ENCODE peak calls at places on chromosomes 12 and 14, in four cellular contexts. F is bronchial epithelial cell, O is transverse colon, N is AG04450. U is an unnamed sample.

GRCh38 chr12:113083863-113084430 is 27.4 kb downstream of the DTX1 start:
- DNase-seq in N (no peak), O (no peak), F (no peak), U (no peak)

GRCh38 chr14:87805315-87805723 is 187.7 kb downstream of the GALC start:
- DNase-seq in N (no peak), F (peak), O (no peak), U (no peak)

GRCh38 chr14:101225116-101225728 is 321.7 kb upstream of the RTL1 start:
- DNase-seq in N (no peak), F (no peak), O (no peak), U (no peak)

GRCh38 chr12:47752552-47752951 is 6.1 kb downstream of the RAPGEF3 start:
- DNase-seq in O (no peak), N (no peak), F (peak), U (no peak)

GRCh38 chr12:120199595-120200306 is 1.2 kb downstream of the RPLP0 start:
- DNase-seq in F (peak), O (no peak), N (peak), U (no peak)

GRCh38 chr12:89183985-89184435 is 168.3 kb downstream of the DUSP6 start:
- DNase-seq in F (peak), O (peak), N (peak), U (no peak)

GRCh38 chr12:51959211-51959610 is 7.7 kb downstream of the ACVR1B start:
- DNase-seq in F (no peak), O (peak), N (no peak), U (no peak)

GRCh38 chr12:15443050-15443449 is 120.7 kb downstream of the PTPRO start:
- DNase-seq in F (no peak), O (no peak), N (no peak), U (no peak)

GRCh38 chr12:125954362-125954761 is 889.1 kb downstream of the AACS start:
- DNase-seq in N (no peak), O (no peak), F (no peak), U (no peak)

GRCh38 chr12:48336564-48336963 is 14.2 kb downstream of the ZNF641 start:
- DNase-seq in O (no peak), F (peak), N (no peak), U (no peak)

GRCh38 chr14:81436296-81437138 is 36.4 kb upstream of the STON2 start:
- DNase-seq in F (peak), O (peak), N (no peak), U (no peak)

DNA sequence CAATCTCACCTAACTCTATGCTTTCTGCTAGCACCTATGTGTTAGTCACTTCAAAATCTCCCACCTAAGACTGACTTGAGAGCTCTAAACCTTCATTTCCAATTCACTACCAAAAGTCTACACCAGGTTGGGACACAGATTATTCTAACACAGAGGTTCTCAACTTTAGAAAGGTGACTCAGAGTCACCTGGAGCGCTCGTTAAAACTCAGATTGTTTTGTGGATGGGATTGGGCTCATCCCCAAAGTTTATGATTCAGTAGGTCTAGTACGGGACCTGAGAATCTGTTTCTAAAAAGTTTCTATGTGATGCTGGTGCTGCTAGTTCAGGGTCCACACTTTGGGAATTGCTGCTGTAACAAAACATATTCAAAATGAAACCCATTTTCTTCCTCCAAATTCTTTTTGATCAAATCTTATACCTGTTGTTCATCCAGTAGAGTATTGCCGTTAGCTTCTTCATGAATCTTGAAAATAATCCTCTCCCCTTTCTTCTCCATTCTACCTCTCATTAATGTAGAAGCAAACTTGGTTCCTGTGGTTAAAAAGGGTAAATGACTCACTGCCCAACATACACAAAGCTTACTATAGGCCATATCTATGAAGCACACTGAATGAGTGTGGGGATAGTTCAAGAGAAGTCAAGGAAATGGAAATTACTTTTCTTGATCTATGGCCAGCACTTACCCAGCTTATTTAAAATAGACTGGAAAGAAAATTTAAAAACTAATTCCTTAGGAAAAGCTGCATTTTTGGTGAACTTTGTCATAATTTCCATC is 206.7 kb downstream of the KIF21A start:
- DNase-seq in O (no peak), N (no peak), F (peak), U (no peak)
- H3K4me3 ChIP-seq in O (no peak), N (no peak), F (no peak), U (no peak)

DNA sequence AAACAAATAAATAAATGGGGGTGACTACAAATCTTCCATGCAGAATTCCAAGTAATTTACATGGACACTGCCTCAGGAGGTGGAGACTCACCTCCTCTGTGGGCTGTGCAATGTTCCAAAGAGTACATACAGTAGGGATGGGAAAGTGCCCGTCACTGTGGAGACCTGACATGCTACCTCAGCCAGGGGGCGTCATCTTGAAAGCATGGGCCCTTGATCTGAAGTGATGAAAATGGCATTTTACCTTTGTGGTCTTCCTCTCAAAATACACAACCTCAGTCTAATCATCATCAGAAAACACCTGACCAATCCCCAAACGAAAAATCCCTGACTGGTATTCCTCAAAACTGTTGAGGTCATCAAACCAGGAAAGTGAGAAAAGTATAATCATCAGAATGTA is 48.4 kb downstream of the ANAPC7 start:
- DNase-seq in O (no peak), N (no peak), F (peak), U (no peak)
- TF ChIP-seq CTCF in O (no peak), N (peak), F (peak), U (peak)

GRCh38 chr12:95544756-95545155 is 6.5 kb downstream of the USP44 start:
- DNase-seq in F (no peak), N (no peak), O (no peak), U (no peak)
- H3K4me3 ChIP-seq in F (no peak), N (no peak), O (no peak), U (no peak)

DNA sequence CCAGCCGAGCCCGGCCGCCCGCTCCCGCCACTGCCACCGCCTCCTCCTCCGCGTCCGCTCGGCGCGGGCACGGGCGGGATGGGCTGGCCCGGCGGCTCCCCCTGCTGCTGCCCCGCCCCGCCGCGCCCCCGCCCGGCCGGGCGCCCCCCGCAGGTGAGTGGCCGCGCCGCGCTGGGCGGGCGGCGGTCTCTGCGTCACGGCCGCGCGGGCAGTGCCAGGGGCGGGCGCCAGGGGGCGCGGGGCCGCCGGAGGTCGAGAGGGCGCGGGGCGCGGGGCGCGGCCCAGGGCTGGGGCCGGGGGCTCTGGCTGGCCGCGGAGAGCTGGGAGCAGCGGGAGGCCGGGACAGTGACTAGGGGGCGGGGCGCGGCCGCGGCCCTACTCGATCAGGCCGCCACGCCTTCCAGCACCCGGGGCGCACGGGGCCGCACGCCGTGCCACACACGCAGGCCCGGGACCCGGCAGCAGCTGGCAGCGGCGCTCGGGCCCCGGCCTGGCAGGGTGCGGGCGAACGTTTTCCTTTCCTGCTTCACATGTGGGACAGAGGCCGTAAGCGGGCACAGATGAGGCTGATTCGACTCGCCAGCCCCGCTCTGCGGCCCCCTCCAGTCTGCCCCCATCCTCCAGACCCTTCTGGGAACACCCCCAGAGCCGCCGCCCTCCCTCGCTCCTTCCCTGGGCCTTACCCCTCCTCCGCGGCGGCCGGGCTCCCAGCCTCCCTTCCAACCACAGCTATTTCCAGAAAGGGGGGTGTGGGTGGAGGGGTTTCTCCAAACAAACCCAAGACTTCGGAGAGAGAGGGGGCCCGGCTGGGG is 2.4 kb upstream of the TNS2 start:
- DNase-seq in O (peak), N (no peak), F (no peak), U (no peak)
- TF ChIP-seq CTCF in O (no peak), N (no peak), F (peak), U (peak)

GRCh38 chr12:112020947-112021457 is 7.8 kb downstream of the ERP29 start:
- DNase-seq in N (no peak), O (no peak), F (no peak), U (no peak)

GRCh38 chr12:112017041-112017440 is 3.8 kb downstream of the ERP29 start:
- DNase-seq in O (no peak), N (no peak), F (no peak), U (no peak)

GRCh38 chr12:112022241-112023016 is 9.2 kb downstream of the ERP29 start:
- DNase-seq in N (no peak), F (no peak), O (no peak), U (no peak)

GRCh38 chr12:112015938-112016337 is 2.7 kb downstream of the ERP29 start:
- DNase-seq in F (no peak), O (no peak), N (no peak), U (no peak)

DNA sequence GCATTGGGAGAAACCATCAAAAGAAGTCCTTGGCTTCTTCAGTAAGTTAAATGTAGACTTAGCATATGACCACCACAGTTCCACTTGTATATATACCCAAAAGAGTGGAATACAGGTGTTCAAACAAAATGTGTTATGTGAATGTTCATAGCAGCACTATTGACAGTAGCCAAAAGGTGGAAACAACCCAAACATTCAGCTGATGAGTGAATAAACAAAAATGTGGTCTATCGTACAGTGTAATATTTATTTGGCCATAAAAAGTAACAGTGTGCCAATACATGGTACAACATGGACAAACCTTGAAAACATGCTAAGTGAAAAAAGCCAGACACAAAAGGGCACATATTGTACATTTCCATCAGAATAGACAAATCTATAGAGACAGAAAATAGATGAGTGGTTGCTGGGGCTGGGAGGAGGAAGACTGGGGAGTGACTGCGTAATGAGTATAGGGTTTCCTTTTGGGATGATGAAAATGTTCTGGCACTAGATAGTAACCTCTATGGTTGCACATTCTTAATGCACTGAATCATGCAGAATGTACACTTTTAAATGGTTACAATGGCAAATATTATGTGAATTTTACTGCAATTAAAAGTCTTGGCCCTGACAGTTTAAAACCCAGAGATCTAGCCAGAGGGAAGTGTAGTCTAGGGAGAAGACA is 5.5 kb downstream of the ERP29 start:
- DNase-seq in O (no peak), N (peak), F (peak), U (peak)
- H3K4me3 ChIP-seq in O (no peak), N (no peak), F (no peak), U (no peak)

DNA sequence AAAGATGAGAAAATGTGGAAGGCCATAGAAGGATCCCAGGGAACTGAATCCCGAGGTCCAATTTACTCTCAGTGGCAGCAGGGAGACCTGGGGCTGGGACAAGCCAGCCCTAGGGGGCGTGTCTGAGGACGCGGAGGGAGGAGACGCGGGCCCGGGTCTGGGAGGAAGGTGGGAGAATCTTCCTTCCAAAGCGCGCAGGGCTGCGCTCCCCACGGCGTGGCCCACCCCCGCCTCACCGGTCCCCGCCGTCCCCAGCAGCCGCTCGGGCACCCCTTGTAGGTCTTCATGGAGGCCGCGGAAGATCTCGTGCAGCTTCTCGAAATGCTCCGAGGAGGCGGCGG is 323 bp downstream of the VTI1B start:
- DNase-seq in N (no peak), O (peak), F (peak), U (no peak)
- TF ChIP-seq CTCF in N (peak), O (no peak), F (no peak), U (peak)

GRCh38 chr12:100201604-100202423 is 1.2 kb downstream of the ACTR6 start:
- DNase-seq in O (no peak), N (no peak), F (no peak), U (no peak)
- H3K4me3 ChIP-seq in O (no peak), N (peak), F (peak), U (peak)

U was measured in AG04449.